ENCODE peak calls at places on chromosomes 12 and 14, in four cellular contexts. Y is HEK293T, H is WTC11, R is K562. O is an unnamed sample.

GRCh38 chr12:6967548-6968100 is 2.8 kb downstream of the PHB2 start:
- DNase-seq in H (no peak), R (no peak), Y (no peak), O (no peak)

GRCh38 chr14:47485421-47485820 is 190.0 kb downstream of the MDGA2 start:
- DNase-seq in R (no peak), H (peak), Y (no peak), O (no peak)

GRCh38 chr14:24188251-24189058 is at the start of gene IPO4:
- DNase-seq in Y (peak), R (peak), H (peak), O (peak)

GRCh38 chr12:47818701-47819543 is 781 bp downstream of the HDAC7 start:
- DNase-seq in Y (peak), H (peak), R (peak), O (peak)

GRCh38 chr12:58069268-58069967 is 128.1 kb downstream of the ATP23 start:
- DNase-seq in H (no peak), R (no peak), Y (no peak), O (no peak)

GRCh38 chr14:99966436-99966835 is 98.8 kb upstream of the EVL start:
- DNase-seq in R (no peak), H (no peak), Y (no peak), O (no peak)

GRCh38 chr12:124661382-124661781 is 94.0 kb upstream of the NCOR2 start:
- DNase-seq in R (no peak), Y (no peak), H (no peak), O (no peak)

GRCh38 chr12:16523570-16524331 is 82.2 kb downstream of the LMO3 start:
- DNase-seq in Y (no peak), H (no peak), R (no peak), O (no peak)

GRCh38 chr12:124772467-124773170 is 91.0 kb downstream of the SCARB1 start:
- DNase-seq in H (no peak), Y (no peak), R (no peak), O (no peak)

GRCh38 chr12:106629797-106630669 is 47.2 kb downstream of the RFX4 start:
- DNase-seq in R (no peak), Y (no peak), H (no peak), O (no peak)

GRCh38 chr12:131583085-131583712 is 127.7 kb upstream of the SFSWAP start:
- DNase-seq in H (no peak), R (no peak), Y (no peak), O (no peak)

GRCh38 chr12:4700621-4701026 is 19.6 kb upstream of the GALNT8 start:
- DNase-seq in Y (no peak), H (peak), R (no peak), O (no peak)

GRCh38 chr12:48010366-48010970 is 6.2 kb upstream of the COL2A1 start:
- DNase-seq in H (no peak), Y (no peak), R (no peak), O (no peak)

GRCh38 chr12:131962069-131962468 is 12.3 kb downstream of the EP400 start:
- DNase-seq in R (no peak), H (no peak), Y (no peak), O (no peak)

GRCh38 chr12:11822071-11822818 is 172.8 kb downstream of the ETV6 start:
- DNase-seq in R (no peak), H (no peak), Y (no peak), O (no peak)

GRCh38 chr14:71103662-71104484 is 196.6 kb downstream of the PCNX1 start:
- DNase-seq in Y (peak), H (no peak), R (peak), O (peak)

GRCh38 chr14:104091061-104091926 is 5.8 kb downstream of the ASPG start:
- DNase-seq in R (no peak), H (peak), Y (no peak), O (no peak)

GRCh38 chr12:43060738-43061137 is 471.2 kb upstream of the PRICKLE1 start:
- DNase-seq in Y (no peak), R (no peak), H (no peak), O (no peak)

GRCh38 chr12:53623986-53624385 is 2.2 kb downstream of the ATF7 start:
- DNase-seq in R (peak), Y (no peak), H (no peak), O (peak)

GRCh38 chr12:39935275-39935674 is 170.6 kb downstream of the SLC2A13 start:
- DNase-seq in R (no peak), H (no peak), Y (no peak), O (no peak)

GRCh38 chr14:106872619-106873446 is 1346.5 kb downstream of the TMEM121 start:
- DNase-seq in H (no peak), R (peak), Y (peak), O (peak)

GRCh38 chr12:28958553-28959195 is 190.4 kb upstream of the FAR2 start:
- DNase-seq in R (no peak), Y (no peak), H (no peak), O (no peak)
- TF ChIP-seq ELF4 in R (no peak), Y (no peak), H (no peak), O (no peak)

DNA sequence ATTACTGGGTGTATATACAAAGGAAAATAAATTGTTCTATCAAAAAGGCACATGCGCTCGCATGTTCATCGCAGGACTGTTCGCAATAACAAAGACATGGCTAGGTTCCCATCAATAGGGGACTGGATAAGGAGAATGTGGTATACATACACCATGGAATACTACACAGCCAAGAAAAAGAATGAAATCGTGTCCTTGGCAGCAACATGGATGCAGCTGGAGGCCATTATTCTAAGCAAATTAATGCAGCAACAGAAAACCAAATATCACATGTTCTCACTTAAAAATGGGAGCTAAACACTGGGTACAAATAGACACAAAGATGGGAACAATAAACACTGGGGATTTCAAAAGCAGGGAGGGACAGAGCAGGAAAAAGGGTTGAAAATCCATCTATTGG is 58.6 kb downstream of the PKP2 start:
- DNase-seq in Y (no peak), H (no peak), R (no peak), O (no peak)
- TF ChIP-seq ELF4 in Y (no peak), H (no peak), R (no peak), O (no peak)

GRCh38 chr14:31229638-31230229 is 22.1 kb upstream of the HECTD1 start:
- DNase-seq in R (peak), Y (peak), H (no peak), O (peak)
- TF ChIP-seq ELF4 in R (no peak), Y (no peak), H (no peak), O (peak)

DNA sequence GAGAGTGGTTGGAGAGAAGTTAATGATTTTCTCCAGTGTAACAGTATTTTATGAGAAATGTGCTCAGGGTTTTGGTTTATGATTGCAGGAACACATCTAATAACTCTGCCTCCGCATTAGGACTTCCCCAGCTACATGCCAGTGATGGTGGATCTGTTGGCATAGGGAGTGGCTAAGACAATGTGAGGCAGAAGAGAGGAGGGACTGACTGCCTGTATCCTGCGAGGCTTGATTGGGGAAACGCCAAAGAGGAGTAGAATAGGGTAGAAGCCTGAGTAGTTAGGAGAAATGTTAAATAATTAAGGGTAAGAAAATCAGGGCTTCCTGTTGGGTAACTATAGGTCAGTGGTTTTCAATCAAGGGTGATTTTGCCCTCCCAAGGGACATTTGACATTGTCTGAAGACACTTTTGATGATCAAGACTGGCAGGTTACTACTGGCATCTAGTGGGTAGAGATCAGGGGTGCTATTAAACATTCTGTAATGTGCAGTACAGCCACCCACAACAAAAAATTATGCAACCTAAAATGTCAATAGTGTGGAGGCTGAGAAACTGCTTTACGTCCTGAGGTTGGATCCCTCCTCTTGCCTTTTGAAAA is 12.8 kb downstream of the TDG start:
- DNase-seq in R (no peak), H (no peak), Y (no peak), O (no peak)
- TF ChIP-seq ELF4 in R (no peak), H (no peak), Y (no peak), O (no peak)

GRCh38 chr12:30858471-30858870 is 68.1 kb upstream of the TSPAN11 start:
- DNase-seq in Y (no peak), H (no peak), R (no peak), O (no peak)

GRCh38 chr12:30859226-30859625 is 67.3 kb upstream of the TSPAN11 start:
- DNase-seq in R (no peak), H (no peak), Y (no peak), O (no peak)

GRCh38 chr12:30850684-30851083 is 75.9 kb upstream of the TSPAN11 start:
- DNase-seq in H (peak), R (no peak), Y (no peak), O (no peak)

GRCh38 chr12:30853561-30854133 is 72.9 kb upstream of the TSPAN11 start:
- DNase-seq in R (no peak), Y (no peak), H (no peak), O (no peak)
- TF ChIP-seq ELF4 in R (no peak), Y (no peak), H (no peak), O (no peak)

DNA sequence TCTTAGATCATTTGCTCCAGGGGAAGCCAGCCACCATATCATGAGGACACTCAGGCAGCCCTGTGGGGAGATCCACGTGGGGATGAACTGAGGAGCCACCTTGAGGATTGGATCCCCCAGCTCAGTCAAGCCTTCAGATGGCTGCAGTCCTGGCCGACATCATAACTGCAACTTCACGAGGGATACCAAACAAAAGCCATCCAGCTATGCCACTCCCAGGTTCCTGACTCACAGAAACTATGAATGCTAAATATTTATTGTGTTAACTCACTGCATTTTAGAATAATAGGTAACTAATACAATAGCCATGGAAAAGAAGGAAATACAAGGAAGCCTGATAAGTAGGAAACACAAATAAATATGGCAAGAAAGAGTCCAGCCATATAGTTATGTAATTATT is 42.1 kb upstream of the FAM222A start:
- DNase-seq in Y (no peak), R (no peak), H (no peak), O (no peak)
- TF ChIP-seq ELF4 in Y (no peak), R (no peak), H (no peak), O (no peak)